ENCODE peak calls at places on chromosomes 5 and 9, in seven cellular contexts. Z is ureter, N is transverse colon, Q is lower leg skin, C is neuronal stem cell, W is fibroblast of lung, R is amygdala. G is an unnamed sample.
A peak's percentile ranks its signal among the peaks of the same experiment; 100 is the strongest.

GRCh38 chr5:134494780-134495179 is 30.7 kb upstream of the JADE2 start:
- DNase-seq in Z (no peak), N (no peak), Q (no peak), C (no peak), W (no peak), R (no peak), G (no peak)

GRCh38 chr9:138045541-138046490 is 168.2 kb downstream of the CACNA1B start:
- DNase-seq in Z (peak; percentile 26), N (no peak), Q (no peak), C (no peak), W (no peak), R (no peak), G (peak; percentile 61)

GRCh38 chr5:180080670-180081280 is 9.2 kb upstream of the RNF130 start:
- DNase-seq in Z (no peak), N (no peak), Q (no peak), C (no peak), W (no peak), R (no peak), G (no peak)

GRCh38 chr5:143440448-143441102 is 37.1 kb upstream of the NR3C1 start:
- DNase-seq in Z (no peak), N (no peak), Q (no peak), C (no peak), W (no peak), R (no peak), G (no peak)

GRCh38 chr5:114883675-114884074 is 286.0 kb downstream of the TRIM36 start:
- DNase-seq in Z (no peak), N (no peak), Q (no peak), C (no peak), W (no peak), R (no peak), G (no peak)

GRCh38 chr5:124200381-124200780 is 546.1 kb downstream of the ZNF608 start:
- DNase-seq in Z (no peak), N (no peak), Q (no peak), C (no peak), W (peak; percentile 18), R (no peak), G (no peak)

GRCh38 chr9:122788831-122789230 is at the start of gene OR5C1:
- DNase-seq in Z (no peak), N (no peak), Q (no peak), C (no peak), W (no peak), R (no peak), G (no peak)

GRCh38 chr5:145076040-145076439 is 759.1 kb downstream of the PRELID2 start:
- DNase-seq in Z (no peak), N (no peak), Q (no peak), C (no peak), W (no peak), R (no peak), G (no peak)

GRCh38 chr9:95157491-95158151 is 159.9 kb downstream of the FANCC start:
- DNase-seq in Z (peak; percentile 63), N (peak; percentile 24), Q (no peak), C (no peak), W (peak; percentile 92), R (no peak), G (peak; percentile 90)

GRCh38 chr9:77457916-77458592 is 190.1 kb downstream of the GNA14 start:
- DNase-seq in Z (peak; percentile 71), N (peak; percentile 68), Q (peak; percentile 47), C (peak; percentile 70), W (peak; percentile 61), R (peak; percentile 29), G (peak; percentile 82)

GRCh38 chr9:17600962-17601593 is 22.2 kb downstream of the SH3GL2 start:
- DNase-seq in Z (no peak), N (no peak), Q (no peak), C (no peak), W (peak; percentile 64), R (no peak), G (no peak)

GRCh38 chr5:111680737-111681413 is 76.1 kb downstream of the NREP start:
- DNase-seq in Z (peak; percentile 71), N (peak; percentile 66), Q (peak; percentile 82), C (no peak), W (peak; percentile 94), R (no peak), G (peak; percentile 88)

GRCh38 chr9:78813602-78814180 is 516.8 kb downstream of the PSAT1 start:
- DNase-seq in Z (no peak), N (no peak), Q (no peak), C (no peak), W (no peak), R (no peak), G (no peak)

GRCh38 chr5:144203750-144204596 is 33.3 kb downstream of the KCTD16 start:
- DNase-seq in Z (peak; percentile 47), N (peak; percentile 12), Q (peak; percentile 39), C (peak; percentile 65), W (peak; percentile 62), R (no peak), G (no peak)

GRCh38 chr5:148002471-148002870 is 61.3 kb upstream of the SPINK5 start:
- DNase-seq in Z (no peak), N (no peak), Q (no peak), C (no peak), W (no peak), R (no peak), G (no peak)

GRCh38 chr9:98101416-98101815 is 17.6 kb downstream of the TRIM14 start:
- DNase-seq in Z (no peak), N (peak; percentile 5), Q (no peak), C (no peak), W (no peak), R (no peak), G (no peak)

GRCh38 chr5:80837679-80838078 is 122.5 kb upstream of the RASGRF2 start:
- DNase-seq in Z (no peak), N (no peak), Q (no peak), C (no peak), W (no peak), R (no peak), G (no peak)

GRCh38 chr5:135993894-135994514 is 34.8 kb upstream of the TGFBI start:
- DNase-seq in Z (no peak), N (no peak), Q (no peak), C (no peak), W (peak; percentile 96), R (no peak), G (no peak)

GRCh38 chr9:37920471-37921167 is 16.7 kb upstream of the SLC25A51 start:
- DNase-seq in Z (no peak), N (no peak), Q (no peak), C (peak; percentile 29), W (no peak), R (no peak), G (peak; percentile 63)

GRCh38 chr5:176203086-176203485 is 35.1 kb upstream of the SIMC1 start:
- DNase-seq in Z (no peak), N (no peak), Q (no peak), C (no peak), W (no peak), R (no peak), G (no peak)